ENCODE peak calls at places on chromosomes 7 and 10, in seven cellular contexts. T is heart right ventricle, N is heart left ventricle, H is mesendoderm, S is pancreas, C is neural progenitor cell, Y is colonic mucosa. A is an unnamed sample.

GRCh38 chr10:4315529-4315928 is 510.5 kb upstream of the AKR1E2 start:
- DNase-seq in S (no peak), H (no peak), C (no peak), T (peak; percentile 66), N (peak; percentile 68), Y (no peak), A (no peak)

GRCh38 chr10:36172574-36172973 is 530.5 kb upstream of the FZD8 start:
- DNase-seq in N (no peak), Y (no peak), S (no peak), C (no peak), T (no peak), H (no peak), A (no peak)

GRCh38 chr7:157352506-157352905 is 15.7 kb downstream of the DNAJB6 start:
- DNase-seq in Y (no peak), N (no peak), T (no peak), C (no peak), H (no peak), S (no peak), A (no peak)

GRCh38 chr10:7412482-7413251 is 1.8 kb upstream of the SFMBT2 start:
- DNase-seq in S (peak; percentile 27), C (peak; percentile 84), T (peak; percentile 56), H (peak; percentile 83), N (peak; percentile 49), Y (peak; percentile 44), A (peak; percentile 68)

GRCh38 chr7:65509368-65510186 is 135.9 kb downstream of the ZNF92 start:
- DNase-seq in H (peak; percentile 16), T (no peak), Y (no peak), C (peak; percentile 65), S (no peak), N (peak; percentile 5), A (no peak)

GRCh38 chr7:89029864-89030263 is 234.3 kb upstream of the TEX47 start:
- DNase-seq in C (no peak), Y (no peak), N (no peak), H (no peak), S (no peak), T (no peak), A (no peak)

GRCh38 chr10:132233501-132234075 is 46.8 kb downstream of the DPYSL4 start:
- DNase-seq in C (no peak), S (no peak), N (no peak), H (no peak), T (no peak), Y (no peak), A (no peak)

GRCh38 chr7:12951397-12951801 is 264.0 kb downstream of the ARL4A start:
- DNase-seq in Y (no peak), H (peak; percentile 41), N (no peak), S (no peak), C (no peak), T (no peak), A (no peak)

GRCh38 chr10:132591166-132591971 is 53.8 kb downstream of the INPP5A start:
- DNase-seq in C (no peak), T (peak; percentile 61), Y (peak; percentile 85), H (peak; percentile 43), S (peak; percentile 72), N (peak; percentile 67), A (no peak)

GRCh38 chr10:104348601-104349000 is 5.0 kb upstream of the CFAP58 start:
- DNase-seq in C (no peak), N (no peak), S (no peak), Y (no peak), T (no peak), H (no peak), A (no peak)

GRCh38 chr10:85175635-85176034 is 847.2 kb downstream of the CCSER2 start:
- DNase-seq in Y (no peak), N (no peak), S (no peak), H (peak; percentile 91), T (no peak), C (peak; percentile 3), A (no peak)

GRCh38 chr7:106626376-106627293 is 34.3 kb downstream of the CCDC71L start:
- DNase-seq in T (no peak), S (peak; percentile 18), C (no peak), H (peak; percentile 3), N (no peak), Y (peak; percentile 31), A (no peak)

GRCh38 chr7:150949564-150949963 is 28.6 kb downstream of the KCNH2 start:
- DNase-seq in C (no peak), Y (no peak), N (no peak), H (peak; percentile 87), T (no peak), S (no peak), A (peak; percentile 20)

GRCh38 chr10:7000063-7000462 is 410.8 kb downstream of the SFMBT2 start:
- DNase-seq in Y (no peak), H (no peak), S (no peak), C (no peak), N (no peak), T (no peak), A (no peak)

GRCh38 chr10:121935702-121936101 is 7.9 kb upstream of the ATE1 start:
- DNase-seq in N (no peak), Y (peak; percentile 85), C (no peak), T (no peak), S (no peak), H (no peak), A (no peak)

GRCh38 chr10:1255166-1255565 is 199.0 kb downstream of the WDR37 start:
- DNase-seq in Y (no peak), S (no peak), T (no peak), N (no peak), H (no peak), C (no peak), A (no peak)

GRCh38 chr10:62033108-62033507 is 131.6 kb downstream of the ARID5B start:
- DNase-seq in T (no peak), H (no peak), Y (no peak), C (no peak), N (no peak), S (no peak), A (no peak)
- H3K4me1 ChIP-seq in T (peaks cover 27% of the 10 kb centered on the region), H (no peaks in the 10 kb centered on the region), Y (no peaks in the 10 kb centered on the region), C (peaks cover 17% of the 10 kb centered on the region), N (peaks cover 35% of the 10 kb centered on the region), S (peaks cover 12% of the 10 kb centered on the region), A (peaks cover 15% of the 10 kb centered on the region)

GRCh38 chr10:124008187-124008970 is 85.0 kb downstream of the CHST15 start:
- DNase-seq in Y (no peak), N (no peak), C (no peak), S (no peak), H (no peak), T (no peak), A (no peak)
- H3K4me1 ChIP-seq in Y (no peaks in the 10 kb centered on the region), N (no peaks in the 10 kb centered on the region), C (peaks cover 8% of the 10 kb centered on the region), S (no peaks in the 10 kb centered on the region), H (no peaks in the 10 kb centered on the region), T (no peaks in the 10 kb centered on the region), A (no peaks in the 10 kb centered on the region)

GRCh38 chr10:60460058-60460457 is 70.4 kb upstream of the ANK3 start:
- DNase-seq in C (no peak), T (no peak), N (no peak), S (no peak), Y (no peak), H (no peak), A (no peak)
- H3K4me1 ChIP-seq in C (peaks cover 36% of the 10 kb centered on the region), T (no peaks in the 10 kb centered on the region), N (peaks cover 5% of the 10 kb centered on the region), S (peaks cover 4% of the 10 kb centered on the region), Y (no peaks in the 10 kb centered on the region), H (no peaks in the 10 kb centered on the region), A (no peaks in the 10 kb centered on the region)

GRCh38 chr7:99129001-99129400 is 14.9 kb downstream of the SMURF1 start:
- DNase-seq in S (no peak), H (no peak), N (no peak), Y (no peak), T (no peak), C (no peak), A (no peak)
- H3K4me1 ChIP-seq in S (peaks cover 57% of the 10 kb centered on the region), H (peaks cover 4% of the 10 kb centered on the region), N (peaks cover 41% of the 10 kb centered on the region), Y (peaks cover 29% of the 10 kb centered on the region), T (peaks cover 63% of the 10 kb centered on the region), C (peaks cover 10% of the 10 kb centered on the region), A (peaks cover 76% of the 10 kb centered on the region)

GRCh38 chr10:59229451-59229850 is 53.0 kb downstream of the PHYHIPL start:
- DNase-seq in H (no peak), C (no peak), N (no peak), T (no peak), Y (no peak), S (no peak), A (no peak)
- H3K4me1 ChIP-seq in H (no peaks in the 10 kb centered on the region), C (no peaks in the 10 kb centered on the region), N (no peaks in the 10 kb centered on the region), T (no peaks in the 10 kb centered on the region), Y (no peaks in the 10 kb centered on the region), S (no peaks in the 10 kb centered on the region), A (no peaks in the 10 kb centered on the region)

GRCh38 chr10:74418285-74418872 is 267.4 kb downstream of the ADK start:
- DNase-seq in Y (no peak), H (peak; percentile 54), S (peak; percentile 61), T (no peak), N (no peak), C (peak; percentile 55), A (no peak)
- H3K4me1 ChIP-seq in Y (no peaks in the 10 kb centered on the region), H (peaks cover 2% of the 10 kb centered on the region), S (peaks cover 5% of the 10 kb centered on the region), T (no peaks in the 10 kb centered on the region), N (no peaks in the 10 kb centered on the region), C (peaks cover 32% of the 10 kb centered on the region), A (peaks cover 13% of the 10 kb centered on the region)

GRCh38 chr10:92714152-92714836 is 24.5 kb downstream of the HHEX start:
- DNase-seq in C (no peak), Y (no peak), T (no peak), N (no peak), H (no peak), S (no peak), A (no peak)

GRCh38 chr10:92720306-92721165 is 30.8 kb downstream of the HHEX start:
- DNase-seq in S (no peak), H (no peak), N (no peak), C (no peak), Y (no peak), T (no peak), A (no peak)

GRCh38 chr10:92712016-92712889 is 22.5 kb downstream of the HHEX start:
- DNase-seq in Y (no peak), C (no peak), H (no peak), T (no peak), N (no peak), S (no peak), A (no peak)

GRCh38 chr10:92714872-92715271 is 25.1 kb downstream of the HHEX start:
- DNase-seq in H (no peak), N (no peak), S (no peak), Y (no peak), T (no peak), C (no peak), A (no peak)
- H3K4me1 ChIP-seq in H (no peaks in the 10 kb centered on the region), N (peaks cover 8% of the 10 kb centered on the region), S (no peaks in the 10 kb centered on the region), Y (no peaks in the 10 kb centered on the region), T (no peaks in the 10 kb centered on the region), C (no peaks in the 10 kb centered on the region), A (no peaks in the 10 kb centered on the region)

A was measured in lower lobe of right lung.